ENCODE peak calls at places on chromosome 9, in five cellular contexts. T, A, Z, B and Q are unnamed samples. For H3K36me3, the result is how much of the 10 kb centered on the place peaks cover.

GRCh38 chr9:33415152-33416038 is 13.0 kb upstream of the AQP7 start:
- DNase-seq in T (peak), A (peak), Z (peak), B (peak), Q (peak)

GRCh38 chr9:68493953-68494541 is 46.6 kb downstream of the TMEM252 start:
- DNase-seq in T (no peak), A (no peak), Z (no peak), B (no peak), Q (no peak)

GRCh38 chr9:37947987-37948386 is 44.1 kb upstream of the SLC25A51 start:
- DNase-seq in T (no peak), A (no peak), Z (no peak), B (no peak), Q (no peak)

GRCh38 chr9:93588641-93589609 is 12.5 kb downstream of the PHF2 start:
- DNase-seq in T (no peak), A (no peak), Z (no peak), B (no peak), Q (no peak)

GRCh38 chr9:69546265-69546664 is 125.9 kb downstream of the APBA1 start:
- DNase-seq in T (no peak), A (no peak), Z (no peak), B (no peak), Q (no peak)

GRCh38 chr9:74951107-74951720 is 1.5 kb downstream of the C9orf40 start:
- DNase-seq in T (no peak), A (no peak), Z (no peak), B (no peak), Q (no peak)

GRCh38 chr9:27572918-27573698 is at the start of gene C9orf72:
- DNase-seq in T (peak), A (peak), Z (peak), B (peak), Q (no peak)

GRCh38 chr9:13478235-13478634 is 198.7 kb upstream of the MPDZ start:
- DNase-seq in T (no peak), A (no peak), Z (no peak), B (no peak), Q (no peak)

GRCh38 chr9:129554649-129555048 is 66.3 kb downstream of the C9orf50 start:
- DNase-seq in T (no peak), A (no peak), Z (no peak), B (no peak), Q (no peak)

GRCh38 chr9:22079873-22080341 is 70.8 kb upstream of the CDKN2B start:
- DNase-seq in T (peak), A (no peak), Z (peak), B (no peak), Q (no peak)

GRCh38 chr9:83920469-83920941 is 727 bp downstream of the KIF27 start:
- DNase-seq in T (no peak), A (no peak), Z (no peak), B (peak), Q (no peak)

GRCh38 chr9:36987891-36988290 is 46.2 kb downstream of the PAX5 start:
- DNase-seq in T (no peak), A (no peak), Z (no peak), B (no peak), Q (no peak)

GRCh38 chr9:106970219-106970975 is 107.4 kb downstream of the ZNF462 start:
- DNase-seq in T (no peak), A (no peak), Z (no peak), B (no peak), Q (no peak)

GRCh38 chr9:106970976-106971457 is 108.1 kb downstream of the ZNF462 start:
- DNase-seq in T (no peak), A (no peak), Z (no peak), B (no peak), Q (no peak)

GRCh38 chr9:106966481-106966880 is 103.5 kb downstream of the ZNF462 start:
- DNase-seq in T (no peak), A (no peak), Z (no peak), B (no peak), Q (no peak)

GRCh38 chr9:106974341-106974740 is 111.4 kb downstream of the ZNF462 start:
- DNase-seq in T (no peak), A (no peak), Z (no peak), B (no peak), Q (no peak)

DNA sequence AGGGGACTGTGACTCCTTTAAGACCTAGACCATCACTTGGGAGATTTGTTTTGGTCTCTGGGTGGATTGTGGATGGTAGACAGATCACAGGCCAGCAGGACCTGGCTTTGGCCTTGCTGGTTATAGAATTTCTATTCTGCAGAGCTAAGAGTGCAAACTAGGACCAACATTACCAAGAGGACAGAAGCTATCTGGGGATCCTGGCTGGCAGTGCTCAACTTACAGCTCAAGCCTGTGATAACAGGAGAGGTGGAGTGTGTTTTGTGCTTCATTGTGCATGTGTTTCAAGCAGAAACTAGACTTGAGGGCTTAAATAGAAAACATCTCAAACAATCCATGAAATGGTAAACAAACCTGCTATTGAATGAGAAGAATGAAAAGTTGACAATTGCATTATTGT is 106.7 kb downstream of the ZNF462 start:
- DNase-seq in T (no peak), A (no peak), Z (no peak), B (no peak), Q (no peak)
- H3K36me3 ChIP-seq in T (under half), A (under half), Z (under half), B (under half), Q (under half)

GRCh38 chr9:122200960-122201635 is 27.7 kb downstream of the LHX6 start:
- DNase-seq in T (no peak), A (no peak), Z (no peak), B (peak), Q (no peak)
- H3K36me3 ChIP-seq in T (under half), A (under half), Z (under half), B (under half), Q (under half)

GRCh38 chr9:99154356-99154755 is 49.4 kb downstream of the TGFBR1 start:
- DNase-seq in T (no peak), A (no peak), Z (no peak), B (no peak), Q (no peak)

GRCh38 chr9:99147177-99147576 is 42.3 kb downstream of the TGFBR1 start:
- DNase-seq in T (no peak), A (no peak), Z (no peak), B (no peak), Q (no peak)

GRCh38 chr9:99146574-99146973 is 41.7 kb downstream of the TGFBR1 start:
- DNase-seq in T (no peak), A (no peak), Z (no peak), B (no peak), Q (no peak)

GRCh38 chr9:99144966-99145365 is 40.1 kb downstream of the TGFBR1 start:
- DNase-seq in T (no peak), A (no peak), Z (no peak), B (no peak), Q (no peak)

GRCh38 chr9:99150456-99151171 is 45.7 kb downstream of the TGFBR1 start:
- DNase-seq in T (no peak), A (no peak), Z (peak), B (no peak), Q (no peak)
- H3K36me3 ChIP-seq in T (half or more), A (half or more), Z (under half), B (half or more), Q (half or more)

GRCh38 chr9:134152488-134152887 is 11.9 kb downstream of the RNU6ATAC start:
- DNase-seq in T (no peak), A (no peak), Z (no peak), B (no peak), Q (no peak)

GRCh38 chr9:134149380-134149779 is 13.5 kb downstream of the WDR5 start:
- DNase-seq in T (no peak), A (no peak), Z (no peak), B (no peak), Q (no peak)

GRCh38 chr9:134153450-134153849 is 10.9 kb downstream of the RNU6ATAC start:
- DNase-seq in T (no peak), A (no peak), Z (no peak), B (no peak), Q (no peak)

GRCh38 chr9:134152022-134152448 is 12.3 kb downstream of the RNU6ATAC start:
- DNase-seq in T (no peak), A (no peak), Z (no peak), B (no peak), Q (no peak)

GRCh38 chr9:134150557-134151214 is 13.7 kb downstream of the RNU6ATAC start:
- DNase-seq in T (no peak), A (no peak), Z (no peak), B (no peak), Q (no peak)
- H3K36me3 ChIP-seq in T (half or more), A (half or more), Z (under half), B (half or more), Q (half or more)

GRCh38 chr9:136381966-136382513 is 8.6 kb upstream of the CARD9 start:
- DNase-seq in T (no peak), A (no peak), Z (no peak), B (no peak), Q (no peak)

GRCh38 chr9:136379891-136380290 is 6.4 kb upstream of the CARD9 start:
- DNase-seq in T (no peak), A (no peak), Z (no peak), B (no peak), Q (no peak)

GRCh38 chr9:136380381-136380780 is 6.9 kb upstream of the CARD9 start:
- DNase-seq in T (no peak), A (no peak), Z (no peak), B (no peak), Q (no peak)

GRCh38 chr9:136379401-136379800 is 5.9 kb upstream of the CARD9 start:
- DNase-seq in T (no peak), A (no peak), Z (no peak), B (no peak), Q (no peak)

GRCh38 chr9:136381311-136381710 is 7.8 kb upstream of the CARD9 start:
- DNase-seq in T (peak), A (peak), Z (no peak), B (no peak), Q (no peak)
- H3K36me3 ChIP-seq in T (under half), A (half or more), Z (under half), B (half or more), Q (under half)

DNA sequence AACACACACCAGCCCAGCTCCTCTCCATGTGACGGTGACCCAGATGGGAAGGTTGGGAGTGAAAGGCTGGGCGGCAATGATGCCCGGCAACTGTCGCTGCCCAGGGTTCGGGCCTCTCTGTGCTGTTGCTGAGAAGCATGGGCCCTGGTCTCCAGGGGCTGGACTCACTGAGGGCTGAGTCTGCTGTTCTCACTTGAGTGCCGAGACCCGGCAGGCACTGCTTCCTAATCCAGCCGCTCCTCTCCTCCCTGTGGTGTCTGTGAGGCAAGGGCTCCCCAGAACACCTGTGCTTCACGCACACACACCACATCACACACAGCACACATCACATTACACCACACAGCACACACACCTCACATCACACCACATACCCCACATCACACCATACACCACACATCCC is 493.6 kb downstream of the GADD45G start:
- DNase-seq in T (no peak), A (no peak), Z (no peak), B (no peak), Q (no peak)
- H3K36me3 ChIP-seq in T (under half), A (under half), Z (under half), B (under half), Q (under half)

GRCh38 chr9:136395345-136396218 is 4.4 kb downstream of the SNAPC4 start:
- DNase-seq in T (no peak), A (no peak), Z (no peak), B (no peak), Q (no peak)

GRCh38 chr9:136391737-136392537 is 8.0 kb downstream of the SNAPC4 start:
- DNase-seq in T (no peak), A (no peak), Z (no peak), B (no peak), Q (no peak)

GRCh38 chr9:136393531-136393930 is 6.4 kb downstream of the SNAPC4 start:
- DNase-seq in T (no peak), A (no peak), Z (no peak), B (no peak), Q (no peak)

GRCh38 chr9:136394312-136395305 is 5.4 kb downstream of the SNAPC4 start:
- DNase-seq in T (no peak), A (no peak), Z (no peak), B (no peak), Q (no peak)

GRCh38 chr9:136392538-136393449 is 7.2 kb downstream of the SNAPC4 start:
- DNase-seq in T (no peak), A (no peak), Z (no peak), B (no peak), Q (no peak)
- H3K36me3 ChIP-seq in T (half or more), A (half or more), Z (under half), B (half or more), Q (half or more)

GRCh38 chr9:120778758-120779157 is 14.5 kb downstream of the FBXW2 start:
- DNase-seq in T (no peak), A (no peak), Z (no peak), B (no peak), Q (no peak)

GRCh38 chr9:120777229-120777628 is 16.0 kb downstream of the FBXW2 start:
- DNase-seq in T (no peak), A (no peak), Z (no peak), B (no peak), Q (no peak)

GRCh38 chr9:120781236-120781635 is 12.0 kb downstream of the FBXW2 start:
- DNase-seq in T (no peak), A (no peak), Z (no peak), B (no peak), Q (no peak)

GRCh38 chr9:120779227-120779626 is 14.0 kb downstream of the FBXW2 start:
- DNase-seq in T (no peak), A (no peak), Z (no peak), B (no peak), Q (no peak)

DNA sequence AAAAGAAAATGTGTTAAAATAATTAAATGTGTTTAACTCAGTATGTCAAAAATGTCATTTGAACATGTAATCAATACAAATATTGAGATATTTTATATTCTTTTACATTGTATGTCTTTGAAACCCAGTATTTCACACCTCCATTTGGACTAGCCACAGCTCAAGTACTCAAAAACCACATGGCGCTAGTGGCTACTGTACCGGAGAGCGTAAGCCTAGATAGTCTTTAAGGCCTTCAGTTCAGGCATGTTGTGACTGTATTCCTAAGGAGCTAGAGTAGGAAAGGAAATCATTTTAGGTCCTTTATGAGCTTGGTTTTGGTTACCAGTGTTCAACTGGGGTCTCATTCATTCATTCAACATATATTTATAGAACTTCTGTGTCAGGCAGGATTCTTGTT is 12.8 kb downstream of the FBXW2 start:
- DNase-seq in T (no peak), A (no peak), Z (no peak), B (no peak), Q (no peak)
- H3K36me3 ChIP-seq in T (half or more), A (under half), Z (under half), B (half or more), Q (half or more)